ENCODE peak calls at places on chromosomes 1 and 21, in ten cellular contexts. U is stimulated activated CD8-positive, alpha-beta memory T cell treated with anti-CD3 and anti-CD28 coated beads, Interleukin-2, amount 100 ng/mL, for 1 hour; I is AG09319; W is GM23248; L is tibial artery; K is amniotic stem cell; H is H9; T is stimulated activated CD4-positive, alpha-beta T cell treated with anti-CD3 and anti-CD28 coated beads, Interleukin-15, amount 100 ng/mL, for 24 hours; N is glutamatergic neuron; M is astrocyte of the spinal cord. R is an unnamed sample.

GRCh38 chr1:94550800-94551241 is 9.3 kb upstream of the F3 start:
- DNase-seq in H (no peak), T (no peak), N (no peak), U (no peak), I (no peak), W (no peak), K (no peak), L (no peak), M (no peak), R (no peak)

GRCh38 chr1:152109998-152110294 is 5.3 kb downstream of the TCHH start:
- DNase-seq in M (no peak), W (no peak), T (no peak), L (no peak), U (no peak), I (no peak), N (no peak), H (no peak), K (no peak), R (no peak)

GRCh38 chr1:93753766-93754763 is 72.4 kb upstream of the BCAR3 start:
- DNase-seq in K (no peak), U (no peak), M (peak; percentile 85), W (peak; percentile 91), L (no peak), I (peak; percentile 77), T (no peak), N (no peak), H (no peak), R (peak; percentile 88)

GRCh38 chr1:239315623-239316217 is 70.6 kb upstream of the CHRM3 start:
- DNase-seq in I (no peak), H (no peak), U (no peak), M (no peak), N (no peak), L (no peak), W (no peak), T (no peak), K (no peak), R (no peak)

GRCh38 chr1:64337476-64337875 is 132.5 kb upstream of the CACHD1 start:
- DNase-seq in L (no peak), M (no peak), W (no peak), K (no peak), H (no peak), I (no peak), U (no peak), T (no peak), N (no peak), R (no peak)

GRCh38 chr1:237562247-237562823 is 328.4 kb downstream of the ZP4 start:
- DNase-seq in L (no peak), N (no peak), U (no peak), W (peak; percentile 73), M (peak; percentile 70), I (peak; percentile 11), T (no peak), K (peak; percentile 74), H (no peak), R (peak; percentile 49)

GRCh38 chr1:7005762-7006161 is 220.5 kb downstream of the CAMTA1 start:
- DNase-seq in U (no peak), L (no peak), I (no peak), N (no peak), H (peak; percentile 4), T (no peak), K (no peak), M (no peak), W (no peak), R (no peak)

GRCh38 chr1:194658090-194658439 is 1471.7 kb upstream of the B3GALT2 start:
- DNase-seq in M (peak; percentile 78), L (no peak), N (no peak), W (no peak), I (no peak), U (no peak), K (no peak), H (no peak), T (no peak), R (peak; percentile 28)

GRCh38 chr1:27772071-27772470 is 948 bp upstream of the STX12 start:
- DNase-seq in K (no peak), T (no peak), L (no peak), H (no peak), I (peak; percentile 35), U (no peak), M (peak; percentile 7), N (no peak), W (peak; percentile 50), R (no peak)

GRCh38 chr1:210233495-210234253 is 1.1 kb downstream of the SERTAD4 start:
- DNase-seq in M (peak; percentile 83), W (peak; percentile 76), K (peak; percentile 46), T (peak; percentile 60), L (peak; percentile 79), U (no peak), N (peak; percentile 64), H (peak; percentile 61), I (no peak), R (no peak)

GRCh38 chr1:95437011-95437410 is 203.0 kb downstream of the RWDD3 start:
- DNase-seq in W (no peak), I (no peak), M (no peak), H (no peak), L (no peak), U (no peak), N (no peak), K (no peak), T (no peak), R (no peak)

GRCh38 chr1:235953801-235954200 is 87.1 kb upstream of the LYST start:
- DNase-seq in M (peak; percentile 83), N (no peak), T (no peak), H (no peak), K (no peak), I (no peak), W (peak; percentile 83), L (no peak), U (no peak), R (peak; percentile 83)

GRCh38 chr1:191290441-191290840 is 812.8 kb upstream of the BRINP3 start:
- DNase-seq in W (no peak), T (no peak), M (no peak), H (no peak), U (no peak), I (no peak), N (no peak), L (no peak), K (no peak), R (no peak)

GRCh38 chr1:42153598-42153995 is 387 bp downstream of the GUCA2B start:
- DNase-seq in K (no peak), M (no peak), I (no peak), W (no peak), L (no peak), T (no peak), H (no peak), N (no peak), U (no peak), R (no peak)

GRCh38 chr1:169902750-169903149 is 9.1 kb upstream of the SCYL3 start:
- DNase-seq in U (no peak), L (no peak), W (no peak), K (no peak), N (no peak), T (no peak), H (no peak), I (no peak), M (no peak), R (no peak)

GRCh38 chr1:111227875-111228747 is 598 bp downstream of the CHI3L2 start:
- DNase-seq in H (no peak), W (peak; percentile 93), I (peak; percentile 37), K (peak; percentile 42), M (peak; percentile 94), L (peak; percentile 66), T (no peak), N (no peak), U (no peak), R (peak; percentile 68)

GRCh38 chr1:14486401-14487110 is 111.9 kb upstream of the KAZN start:
- DNase-seq in H (no peak), U (no peak), K (peak; percentile 43), T (no peak), I (peak; percentile 56), N (no peak), L (peak; percentile 70), M (peak; percentile 93), W (peak; percentile 94), R (peak; percentile 41)

GRCh38 chr1:29839726-29840125 is 603.4 kb downstream of the PTPRU start:
- DNase-seq in L (no peak), I (no peak), W (no peak), U (no peak), M (no peak), T (no peak), N (no peak), K (no peak), H (no peak), R (no peak)

GRCh38 chr21:25735221-25735894 is 586 bp downstream of the GABPA start:
- DNase-seq in H (peak; percentile 91), I (peak; percentile 71), N (peak; percentile 86), K (peak; percentile 88), L (peak; percentile 95), M (peak; percentile 94), U (peak; percentile 81), W (peak; percentile 92), T (peak; percentile 89), R (no peak)

GRCh38 chr1:246142320-246142893 is 364.7 kb downstream of the SMYD3 start:
- DNase-seq in L (no peak), I (peak; percentile 80), K (peak; percentile 88), U (no peak), W (peak; percentile 94), N (no peak), H (no peak), T (no peak), M (peak; percentile 84), R (peak; percentile 94)

GRCh38 chr21:42189860-42190491 is 29.0 kb upstream of the ABCG1 start:
- DNase-seq in T (peak; percentile 33), W (no peak), I (no peak), H (no peak), N (no peak), L (no peak), M (no peak), U (no peak), K (no peak), R (no peak)

GRCh38 chr1:8055973-8056372 is 29.9 kb upstream of the ERRFI1 start:
- DNase-seq in T (no peak), L (no peak), K (no peak), H (no peak), U (no peak), M (peak; percentile 81), N (no peak), I (no peak), W (peak; percentile 88), R (no peak)